ENCODE peak calls at places on chromosomes 6 and 20, in five cellular contexts. S is tibial artery, T is NCI-H1105, M is lung, A is Kasumi-1. E is an unnamed sample.

GRCh38 chr6:5112065-5112799 is 27.1 kb downstream of the PPP1R3G start:
- DNase-seq in A (no peak), M (no peak), T (no peak), S (no peak), E (no peak)

GRCh38 chr6:32168350-32168749 is 4.0 kb downstream of the EGFL8 start:
- DNase-seq in T (no peak), A (no peak), S (no peak), M (no peak), E (no peak)

GRCh38 chr20:37567671-37568588 is 40.3 kb upstream of the BLCAP start:
- DNase-seq in M (no peak), A (peak), T (peak), S (no peak), E (peak)

GRCh38 chr6:55410674-55411073 is 83.4 kb downstream of the GFRAL start:
- DNase-seq in S (no peak), A (no peak), T (no peak), M (no peak), E (no peak)

GRCh38 chr6:149347067-149347466 is 29.6 kb downstream of the TAB2 start:
- DNase-seq in S (no peak), M (no peak), T (no peak), A (no peak), E (no peak)

GRCh38 chr20:21571841-21572690 is 58.2 kb upstream of the NKX2-2 start:
- DNase-seq in M (no peak), S (no peak), A (peak), T (no peak), E (no peak)

GRCh38 chr6:85669735-85670194 is 27.1 kb upstream of the SYNCRIP start:
- DNase-seq in M (no peak), T (no peak), S (no peak), A (peak), E (no peak)

GRCh38 chr6:141580988-141581387 is 551.7 kb upstream of the GJE1 start:
- DNase-seq in A (no peak), M (no peak), S (no peak), T (no peak), E (no peak)

GRCh38 chr20:38538789-38539188 is 42.2 kb upstream of the ADIG start:
- DNase-seq in M (no peak), A (no peak), S (no peak), T (no peak), E (no peak)

GRCh38 chr6:12097791-12098190 is 85.7 kb downstream of the HIVEP1 start:
- DNase-seq in M (no peak), T (no peak), A (no peak), S (no peak), E (no peak)

GRCh38 chr20:21534453-21534852 is 20.6 kb upstream of the NKX2-2 start:
- DNase-seq in S (no peak), T (peak), A (no peak), M (peak), E (no peak)

GRCh38 chr6:124964084-124964763 is 2.0 kb downstream of the RNF217 start:
- DNase-seq in M (peak), A (no peak), T (no peak), S (peak), E (no peak)

GRCh38 chr20:38283236-38283635 is 20.7 kb upstream of the BPI start:
- DNase-seq in M (no peak), S (no peak), A (no peak), T (no peak), E (no peak)

GRCh38 chr6:143579703-143580102 is 68.2 kb upstream of the FUCA2 start:
- DNase-seq in T (no peak), M (no peak), S (peak), A (no peak), E (no peak)

GRCh38 chr6:152575621-152576150 is 61.5 kb downstream of the SYNE1 start:
- DNase-seq in M (no peak), T (peak), A (no peak), S (peak), E (no peak)

GRCh38 chr6:129744201-129744879 is 34.4 kb upstream of the ARHGAP18 start:
- DNase-seq in A (no peak), M (no peak), T (peak), S (peak), E (no peak)

GRCh38 chr6:31878761-31879542 is at the start of gene SLC44A4:
- DNase-seq in A (no peak), M (no peak), T (no peak), S (no peak), E (no peak)

GRCh38 chr6:89375427-89375868 is 22.9 kb upstream of the UBE2J1 start:
- DNase-seq in T (peak), M (peak), A (peak), S (no peak), E (peak)

GRCh38 chr20:13910492-13910891 is 79.9 kb downstream of the SEL1L2 start:
- DNase-seq in A (no peak), M (no peak), S (no peak), T (no peak), E (no peak)

GRCh38 chr6:139693735-139694134 is 319.3 kb upstream of the CITED2 start:
- DNase-seq in A (no peak), T (peak), M (no peak), S (no peak), E (no peak)

GRCh38 chr6:101294676-101295075 is 98.8 kb upstream of the GRIK2 start:
- DNase-seq in T (no peak), M (no peak), A (no peak), S (no peak), E (no peak)